ENCODE peak calls at places on chromosome 1, in four cellular contexts. One of them, this sample, is unnamed.

GRCh38 chr1:24795236-24795635 is 50.0 kb downstream of the CLIC4 start:
- DNase-seq in RWPE1: no peak
- DNase-seq in astrocyte: no peak
- DNase-seq in activated T-helper 1 cell treated with anti-CD3 and anti-CD28 coated beads, Interleukin-12 subunit alpha, Interleukin-12 subunit beta, Interleukin-2, Interleukin-4 antibody, amounts not matched to agents 30 ng/mL and 10 ng/mL and 1 ng/mL, durations not matched to agents 14 hours and 24 hours and 36 hours: no peak
- DNase-seq in this sample: no peak

GRCh38 chr1:162353078-162353477 is 23.6 kb downstream of the SPATA46 start:
- DNase-seq in RWPE1: no peak
- DNase-seq in astrocyte: no peak
- DNase-seq in activated T-helper 1 cell treated with anti-CD3 and anti-CD28 coated beads, Interleukin-12 subunit alpha, Interleukin-12 subunit beta, Interleukin-2, Interleukin-4 antibody, amounts not matched to agents 30 ng/mL and 10 ng/mL and 1 ng/mL, durations not matched to agents 14 hours and 24 hours and 36 hours: no peak
- DNase-seq in this sample: no peak

GRCh38 chr1:208880433-208881100 is 636.4 kb upstream of the PLXNA2 start:
- DNase-seq in RWPE1: no peak
- DNase-seq in astrocyte: peak
- DNase-seq in activated T-helper 1 cell treated with anti-CD3 and anti-CD28 coated beads, Interleukin-12 subunit alpha, Interleukin-12 subunit beta, Interleukin-2, Interleukin-4 antibody, amounts not matched to agents 30 ng/mL and 10 ng/mL and 1 ng/mL, durations not matched to agents 14 hours and 24 hours and 36 hours: no peak
- DNase-seq in this sample: no peak

GRCh38 chr1:51649593-51650091 is 32.8 kb downstream of the OSBPL9 start:
- DNase-seq in RWPE1: no peak
- DNase-seq in astrocyte: no peak
- DNase-seq in activated T-helper 1 cell treated with anti-CD3 and anti-CD28 coated beads, Interleukin-12 subunit alpha, Interleukin-12 subunit beta, Interleukin-2, Interleukin-4 antibody, amounts not matched to agents 30 ng/mL and 10 ng/mL and 1 ng/mL, durations not matched to agents 14 hours and 24 hours and 36 hours: no peak
- DNase-seq in this sample: no peak

GRCh38 chr1:93591833-93592635 is 89.6 kb downstream of the BCAR3 start:
- DNase-seq in RWPE1: no peak
- DNase-seq in astrocyte: no peak
- DNase-seq in activated T-helper 1 cell treated with anti-CD3 and anti-CD28 coated beads, Interleukin-12 subunit alpha, Interleukin-12 subunit beta, Interleukin-2, Interleukin-4 antibody, amounts not matched to agents 30 ng/mL and 10 ng/mL and 1 ng/mL, durations not matched to agents 14 hours and 24 hours and 36 hours: no peak
- DNase-seq in this sample: peak

GRCh38 chr1:40383095-40383487 is 9.6 kb downstream of the SMAP2 start:
- DNase-seq in RWPE1: no peak
- DNase-seq in astrocyte: peak
- DNase-seq in activated T-helper 1 cell treated with anti-CD3 and anti-CD28 coated beads, Interleukin-12 subunit alpha, Interleukin-12 subunit beta, Interleukin-2, Interleukin-4 antibody, amounts not matched to agents 30 ng/mL and 10 ng/mL and 1 ng/mL, durations not matched to agents 14 hours and 24 hours and 36 hours: no peak
- DNase-seq in this sample: no peak

GRCh38 chr1:89998306-89998705 is 3.4 kb downstream of the ZNF326 start:
- DNase-seq in RWPE1: no peak
- DNase-seq in astrocyte: peak
- DNase-seq in activated T-helper 1 cell treated with anti-CD3 and anti-CD28 coated beads, Interleukin-12 subunit alpha, Interleukin-12 subunit beta, Interleukin-2, Interleukin-4 antibody, amounts not matched to agents 30 ng/mL and 10 ng/mL and 1 ng/mL, durations not matched to agents 14 hours and 24 hours and 36 hours: no peak
- DNase-seq in this sample: no peak

GRCh38 chr1:100023482-100023881 is 53.7 kb downstream of the SLC35A3 start:
- DNase-seq in RWPE1: no peak
- DNase-seq in astrocyte: no peak
- DNase-seq in activated T-helper 1 cell treated with anti-CD3 and anti-CD28 coated beads, Interleukin-12 subunit alpha, Interleukin-12 subunit beta, Interleukin-2, Interleukin-4 antibody, amounts not matched to agents 30 ng/mL and 10 ng/mL and 1 ng/mL, durations not matched to agents 14 hours and 24 hours and 36 hours: no peak
- DNase-seq in this sample: no peak

GRCh38 chr1:114113801-114114750 is 39.6 kb downstream of the SYT6 start:
- DNase-seq in RWPE1: peak
- DNase-seq in astrocyte: peak
- DNase-seq in activated T-helper 1 cell treated with anti-CD3 and anti-CD28 coated beads, Interleukin-12 subunit alpha, Interleukin-12 subunit beta, Interleukin-2, Interleukin-4 antibody, amounts not matched to agents 30 ng/mL and 10 ng/mL and 1 ng/mL, durations not matched to agents 14 hours and 24 hours and 36 hours: no peak
- DNase-seq in this sample: no peak

GRCh38 chr1:85799734-85800133 is 91.5 kb upstream of the ZNHIT6 start:
- DNase-seq in RWPE1: no peak
- DNase-seq in astrocyte: no peak
- DNase-seq in activated T-helper 1 cell treated with anti-CD3 and anti-CD28 coated beads, Interleukin-12 subunit alpha, Interleukin-12 subunit beta, Interleukin-2, Interleukin-4 antibody, amounts not matched to agents 30 ng/mL and 10 ng/mL and 1 ng/mL, durations not matched to agents 14 hours and 24 hours and 36 hours: no peak
- DNase-seq in this sample: no peak

GRCh38 chr1:174023438-174023837 is 1.3 kb upstream of the RC3H1 start:
- DNase-seq in RWPE1: no peak
- DNase-seq in astrocyte: no peak
- DNase-seq in activated T-helper 1 cell treated with anti-CD3 and anti-CD28 coated beads, Interleukin-12 subunit alpha, Interleukin-12 subunit beta, Interleukin-2, Interleukin-4 antibody, amounts not matched to agents 30 ng/mL and 10 ng/mL and 1 ng/mL, durations not matched to agents 14 hours and 24 hours and 36 hours: no peak
- DNase-seq in this sample: peak

GRCh38 chr1:59926381-59927243 is at the start of gene CYP2J2:
- DNase-seq in RWPE1: peak
- DNase-seq in astrocyte: peak
- DNase-seq in activated T-helper 1 cell treated with anti-CD3 and anti-CD28 coated beads, Interleukin-12 subunit alpha, Interleukin-12 subunit beta, Interleukin-2, Interleukin-4 antibody, amounts not matched to agents 30 ng/mL and 10 ng/mL and 1 ng/mL, durations not matched to agents 14 hours and 24 hours and 36 hours: peak
- DNase-seq in this sample: peak

GRCh38 chr1:70745199-70745598 is 302.4 kb downstream of the PTGER3 start:
- DNase-seq in RWPE1: no peak
- DNase-seq in astrocyte: no peak
- DNase-seq in activated T-helper 1 cell treated with anti-CD3 and anti-CD28 coated beads, Interleukin-12 subunit alpha, Interleukin-12 subunit beta, Interleukin-2, Interleukin-4 antibody, amounts not matched to agents 30 ng/mL and 10 ng/mL and 1 ng/mL, durations not matched to agents 14 hours and 24 hours and 36 hours: no peak
- DNase-seq in this sample: peak

GRCh38 chr1:84103197-84103992 is 40.7 kb upstream of the PRKACB start:
- DNase-seq in RWPE1: peak
- DNase-seq in astrocyte: peak
- DNase-seq in activated T-helper 1 cell treated with anti-CD3 and anti-CD28 coated beads, Interleukin-12 subunit alpha, Interleukin-12 subunit beta, Interleukin-2, Interleukin-4 antibody, amounts not matched to agents 30 ng/mL and 10 ng/mL and 1 ng/mL, durations not matched to agents 14 hours and 24 hours and 36 hours: no peak
- DNase-seq in this sample: peak

GRCh38 chr1:41474490-41475271 is 9.8 kb downstream of the EDN2 start:
- DNase-seq in RWPE1: peak
- DNase-seq in astrocyte: no peak
- DNase-seq in activated T-helper 1 cell treated with anti-CD3 and anti-CD28 coated beads, Interleukin-12 subunit alpha, Interleukin-12 subunit beta, Interleukin-2, Interleukin-4 antibody, amounts not matched to agents 30 ng/mL and 10 ng/mL and 1 ng/mL, durations not matched to agents 14 hours and 24 hours and 36 hours: no peak
- DNase-seq in this sample: no peak

GRCh38 chr1:224378855-224379631 is 22.4 kb downstream of the CNIH4 start:
- DNase-seq in RWPE1: no peak
- DNase-seq in astrocyte: no peak
- DNase-seq in activated T-helper 1 cell treated with anti-CD3 and anti-CD28 coated beads, Interleukin-12 subunit alpha, Interleukin-12 subunit beta, Interleukin-2, Interleukin-4 antibody, amounts not matched to agents 30 ng/mL and 10 ng/mL and 1 ng/mL, durations not matched to agents 14 hours and 24 hours and 36 hours: no peak
- DNase-seq in this sample: no peak

GRCh38 chr1:99818063-99818699 is 32.0 kb upstream of the AGL start:
- DNase-seq in RWPE1: no peak
- DNase-seq in astrocyte: no peak
- DNase-seq in activated T-helper 1 cell treated with anti-CD3 and anti-CD28 coated beads, Interleukin-12 subunit alpha, Interleukin-12 subunit beta, Interleukin-2, Interleukin-4 antibody, amounts not matched to agents 30 ng/mL and 10 ng/mL and 1 ng/mL, durations not matched to agents 14 hours and 24 hours and 36 hours: no peak
- DNase-seq in this sample: no peak

GRCh38 chr1:50930193-50930592 is 29.9 kb downstream of the FAF1 start:
- DNase-seq in RWPE1: no peak
- DNase-seq in astrocyte: no peak
- DNase-seq in activated T-helper 1 cell treated with anti-CD3 and anti-CD28 coated beads, Interleukin-12 subunit alpha, Interleukin-12 subunit beta, Interleukin-2, Interleukin-4 antibody, amounts not matched to agents 30 ng/mL and 10 ng/mL and 1 ng/mL, durations not matched to agents 14 hours and 24 hours and 36 hours: no peak
- DNase-seq in this sample: no peak

GRCh38 chr1:165831146-165831545 is 3.7 kb downstream of the UCK2 start:
- DNase-seq in RWPE1: no peak
- DNase-seq in astrocyte: no peak
- DNase-seq in activated T-helper 1 cell treated with anti-CD3 and anti-CD28 coated beads, Interleukin-12 subunit alpha, Interleukin-12 subunit beta, Interleukin-2, Interleukin-4 antibody, amounts not matched to agents 30 ng/mL and 10 ng/mL and 1 ng/mL, durations not matched to agents 14 hours and 24 hours and 36 hours: no peak
- DNase-seq in this sample: no peak

GRCh38 chr1:173062156-173062938 is 11.6 kb upstream of the TNFSF18 start:
- DNase-seq in RWPE1: peak
- DNase-seq in astrocyte: peak
- DNase-seq in activated T-helper 1 cell treated with anti-CD3 and anti-CD28 coated beads, Interleukin-12 subunit alpha, Interleukin-12 subunit beta, Interleukin-2, Interleukin-4 antibody, amounts not matched to agents 30 ng/mL and 10 ng/mL and 1 ng/mL, durations not matched to agents 14 hours and 24 hours and 36 hours: no peak
- DNase-seq in this sample: no peak

GRCh38 chr1:64917328-64917861 is 49.0 kb downstream of the JAK1 start:
- DNase-seq in RWPE1: peak
- DNase-seq in astrocyte: peak
- DNase-seq in activated T-helper 1 cell treated with anti-CD3 and anti-CD28 coated beads, Interleukin-12 subunit alpha, Interleukin-12 subunit beta, Interleukin-2, Interleukin-4 antibody, amounts not matched to agents 30 ng/mL and 10 ng/mL and 1 ng/mL, durations not matched to agents 14 hours and 24 hours and 36 hours: no peak
- DNase-seq in this sample: peak

GRCh38 chr1:226355679-226356583 is 47.0 kb upstream of the LIN9 start:
- DNase-seq in RWPE1: no peak
- DNase-seq in astrocyte: no peak
- DNase-seq in activated T-helper 1 cell treated with anti-CD3 and anti-CD28 coated beads, Interleukin-12 subunit alpha, Interleukin-12 subunit beta, Interleukin-2, Interleukin-4 antibody, amounts not matched to agents 30 ng/mL and 10 ng/mL and 1 ng/mL, durations not matched to agents 14 hours and 24 hours and 36 hours: no peak
- DNase-seq in this sample: no peak

GRCh38 chr1:117368116-117369108 is 1.2 kb downstream of the MAN1A2 start:
- DNase-seq in RWPE1: no peak
- DNase-seq in astrocyte: peak
- DNase-seq in activated T-helper 1 cell treated with anti-CD3 and anti-CD28 coated beads, Interleukin-12 subunit alpha, Interleukin-12 subunit beta, Interleukin-2, Interleukin-4 antibody, amounts not matched to agents 30 ng/mL and 10 ng/mL and 1 ng/mL, durations not matched to agents 14 hours and 24 hours and 36 hours: no peak
- DNase-seq in this sample: peak

GRCh38 chr1:73998348-73998959 is 199.5 kb downstream of the LRRIQ3 start:
- DNase-seq in RWPE1: peak
- DNase-seq in astrocyte: peak
- DNase-seq in activated T-helper 1 cell treated with anti-CD3 and anti-CD28 coated beads, Interleukin-12 subunit alpha, Interleukin-12 subunit beta, Interleukin-2, Interleukin-4 antibody, amounts not matched to agents 30 ng/mL and 10 ng/mL and 1 ng/mL, durations not matched to agents 14 hours and 24 hours and 36 hours: no peak
- DNase-seq in this sample: peak

GRCh38 chr1:170162385-170163226 is 16.8 kb downstream of the NTMT2 start:
- DNase-seq in RWPE1: no peak
- DNase-seq in astrocyte: peak
- DNase-seq in activated T-helper 1 cell treated with anti-CD3 and anti-CD28 coated beads, Interleukin-12 subunit alpha, Interleukin-12 subunit beta, Interleukin-2, Interleukin-4 antibody, amounts not matched to agents 30 ng/mL and 10 ng/mL and 1 ng/mL, durations not matched to agents 14 hours and 24 hours and 36 hours: no peak
- DNase-seq in this sample: no peak

GRCh38 chr1:26418865-26419349 is 8.3 kb downstream of the LIN28A start:
- DNase-seq in RWPE1: no peak
- DNase-seq in astrocyte: no peak
- DNase-seq in activated T-helper 1 cell treated with anti-CD3 and anti-CD28 coated beads, Interleukin-12 subunit alpha, Interleukin-12 subunit beta, Interleukin-2, Interleukin-4 antibody, amounts not matched to agents 30 ng/mL and 10 ng/mL and 1 ng/mL, durations not matched to agents 14 hours and 24 hours and 36 hours: no peak
- DNase-seq in this sample: no peak

GRCh38 chr1:42777860-42778259 is 6.9 kb upstream of the TMEM269 start:
- DNase-seq in RWPE1: peak
- DNase-seq in astrocyte: no peak
- DNase-seq in activated T-helper 1 cell treated with anti-CD3 and anti-CD28 coated beads, Interleukin-12 subunit alpha, Interleukin-12 subunit beta, Interleukin-2, Interleukin-4 antibody, amounts not matched to agents 30 ng/mL and 10 ng/mL and 1 ng/mL, durations not matched to agents 14 hours and 24 hours and 36 hours: peak
- DNase-seq in this sample: peak

GRCh38 chr1:231057410-231057809 is 17.4 kb upstream of the FAM89A start:
- DNase-seq in RWPE1: no peak
- DNase-seq in astrocyte: no peak
- DNase-seq in activated T-helper 1 cell treated with anti-CD3 and anti-CD28 coated beads, Interleukin-12 subunit alpha, Interleukin-12 subunit beta, Interleukin-2, Interleukin-4 antibody, amounts not matched to agents 30 ng/mL and 10 ng/mL and 1 ng/mL, durations not matched to agents 14 hours and 24 hours and 36 hours: no peak
- DNase-seq in this sample: peak

GRCh38 chr1:54976747-54977146 is 3.7 kb upstream of the TMEM61 start:
- DNase-seq in RWPE1: no peak
- DNase-seq in astrocyte: no peak
- DNase-seq in activated T-helper 1 cell treated with anti-CD3 and anti-CD28 coated beads, Interleukin-12 subunit alpha, Interleukin-12 subunit beta, Interleukin-2, Interleukin-4 antibody, amounts not matched to agents 30 ng/mL and 10 ng/mL and 1 ng/mL, durations not matched to agents 14 hours and 24 hours and 36 hours: no peak
- DNase-seq in this sample: no peak

GRCh38 chr1:23809751-23810171 is 9.2 kb upstream of the GALE start:
- DNase-seq in RWPE1: peak
- DNase-seq in astrocyte: peak
- DNase-seq in activated T-helper 1 cell treated with anti-CD3 and anti-CD28 coated beads, Interleukin-12 subunit alpha, Interleukin-12 subunit beta, Interleukin-2, Interleukin-4 antibody, amounts not matched to agents 30 ng/mL and 10 ng/mL and 1 ng/mL, durations not matched to agents 14 hours and 24 hours and 36 hours: peak
- DNase-seq in this sample: peak

GRCh38 chr1:98053471-98054366 is 132.9 kb upstream of the DPYD start:
- DNase-seq in RWPE1: peak
- DNase-seq in astrocyte: peak
- DNase-seq in activated T-helper 1 cell treated with anti-CD3 and anti-CD28 coated beads, Interleukin-12 subunit alpha, Interleukin-12 subunit beta, Interleukin-2, Interleukin-4 antibody, amounts not matched to agents 30 ng/mL and 10 ng/mL and 1 ng/mL, durations not matched to agents 14 hours and 24 hours and 36 hours: peak
- DNase-seq in this sample: peak

GRCh38 chr1:150979007-150979722 is 2.9 kb upstream of the ANXA9 start:
- DNase-seq in RWPE1: peak
- DNase-seq in astrocyte: peak
- DNase-seq in activated T-helper 1 cell treated with anti-CD3 and anti-CD28 coated beads, Interleukin-12 subunit alpha, Interleukin-12 subunit beta, Interleukin-2, Interleukin-4 antibody, amounts not matched to agents 30 ng/mL and 10 ng/mL and 1 ng/mL, durations not matched to agents 14 hours and 24 hours and 36 hours: peak
- DNase-seq in this sample: peak

GRCh38 chr1:34280509-34280908 is 103.8 kb downstream of the C1orf94 start:
- DNase-seq in RWPE1: no peak
- DNase-seq in astrocyte: no peak
- DNase-seq in activated T-helper 1 cell treated with anti-CD3 and anti-CD28 coated beads, Interleukin-12 subunit alpha, Interleukin-12 subunit beta, Interleukin-2, Interleukin-4 antibody, amounts not matched to agents 30 ng/mL and 10 ng/mL and 1 ng/mL, durations not matched to agents 14 hours and 24 hours and 36 hours: no peak
- DNase-seq in this sample: no peak

GRCh38 chr1:226586650-226587443 is 38.3 kb downstream of the STUM start:
- DNase-seq in RWPE1: no peak
- DNase-seq in astrocyte: no peak
- DNase-seq in activated T-helper 1 cell treated with anti-CD3 and anti-CD28 coated beads, Interleukin-12 subunit alpha, Interleukin-12 subunit beta, Interleukin-2, Interleukin-4 antibody, amounts not matched to agents 30 ng/mL and 10 ng/mL and 1 ng/mL, durations not matched to agents 14 hours and 24 hours and 36 hours: no peak
- DNase-seq in this sample: peak

GRCh38 chr1:160205242-160205973 is at the start of gene PEA15:
- DNase-seq in RWPE1: peak
- DNase-seq in astrocyte: no peak
- DNase-seq in activated T-helper 1 cell treated with anti-CD3 and anti-CD28 coated beads, Interleukin-12 subunit alpha, Interleukin-12 subunit beta, Interleukin-2, Interleukin-4 antibody, amounts not matched to agents 30 ng/mL and 10 ng/mL and 1 ng/mL, durations not matched to agents 14 hours and 24 hours and 36 hours: peak
- DNase-seq in this sample: peak

GRCh38 chr1:169894424-169895145 is 889 bp upstream of the SCYL3 start:
- DNase-seq in RWPE1: no peak
- DNase-seq in astrocyte: no peak
- DNase-seq in activated T-helper 1 cell treated with anti-CD3 and anti-CD28 coated beads, Interleukin-12 subunit alpha, Interleukin-12 subunit beta, Interleukin-2, Interleukin-4 antibody, amounts not matched to agents 30 ng/mL and 10 ng/mL and 1 ng/mL, durations not matched to agents 14 hours and 24 hours and 36 hours: no peak
- DNase-seq in this sample: no peak

GRCh38 chr1:209823143-209824041 is 4.4 kb upstream of the UTP25 start:
- DNase-seq in RWPE1: peak
- DNase-seq in astrocyte: peak
- DNase-seq in activated T-helper 1 cell treated with anti-CD3 and anti-CD28 coated beads, Interleukin-12 subunit alpha, Interleukin-12 subunit beta, Interleukin-2, Interleukin-4 antibody, amounts not matched to agents 30 ng/mL and 10 ng/mL and 1 ng/mL, durations not matched to agents 14 hours and 24 hours and 36 hours: no peak
- DNase-seq in this sample: peak

GRCh38 chr1:113353581-113353980 is 36.7 kb upstream of the MAGI3 start:
- DNase-seq in RWPE1: peak
- DNase-seq in astrocyte: peak
- DNase-seq in activated T-helper 1 cell treated with anti-CD3 and anti-CD28 coated beads, Interleukin-12 subunit alpha, Interleukin-12 subunit beta, Interleukin-2, Interleukin-4 antibody, amounts not matched to agents 30 ng/mL and 10 ng/mL and 1 ng/mL, durations not matched to agents 14 hours and 24 hours and 36 hours: no peak
- DNase-seq in this sample: no peak

GRCh38 chr1:2821970-2822620 is 20.6 kb upstream of the TTC34 start:
- DNase-seq in RWPE1: no peak
- DNase-seq in astrocyte: no peak
- DNase-seq in activated T-helper 1 cell treated with anti-CD3 and anti-CD28 coated beads, Interleukin-12 subunit alpha, Interleukin-12 subunit beta, Interleukin-2, Interleukin-4 antibody, amounts not matched to agents 30 ng/mL and 10 ng/mL and 1 ng/mL, durations not matched to agents 14 hours and 24 hours and 36 hours: no peak
- DNase-seq in this sample: no peak

This sample was measured in ACHN.